ENCODE peak calls at places on chromosome 17, in six cellular contexts. B, I, L, F, Q and H are unnamed samples.

GRCh38 chr17:83053021-83053778 is 26.2 kb upstream of the METRNL start:
- DNase-seq in F (peak), Q (peak), I (no peak), L (no peak), B (no peak), H (no peak)

GRCh38 chr17:1256699-1257098 is 13.5 kb upstream of the BHLHA9 start:
- DNase-seq in F (no peak), I (no peak), L (no peak), B (no peak), Q (no peak), H (no peak)

GRCh38 chr17:64698725-64699124 is 36.6 kb upstream of the SMURF2 start:
- DNase-seq in Q (peak), I (no peak), L (no peak), B (no peak), F (no peak), H (no peak)

GRCh38 chr17:41814195-41814594 is 1.4 kb downstream of the FKBP10 start:
- DNase-seq in B (no peak), F (no peak), L (no peak), Q (peak), I (no peak), H (no peak)

GRCh38 chr17:35797370-35797769 is 1.9 kb upstream of the MMP28 start:
- DNase-seq in Q (no peak), F (no peak), I (no peak), L (no peak), B (no peak), H (no peak)

GRCh38 chr17:36544320-36545092 is at the start of gene GGNBP2:
- DNase-seq in I (peak), F (peak), L (peak), Q (peak), B (peak), H (peak)

GRCh38 chr17:74873036-74873873 is 461 bp upstream of the FDXR start:
- DNase-seq in I (peak), B (peak), Q (peak), F (peak), L (peak), H (peak)

GRCh38 chr17:18966831-18967624 is 15.1 kb downstream of the SLC5A10 start:
- DNase-seq in I (no peak), B (no peak), Q (peak), F (no peak), L (no peak), H (no peak)

GRCh38 chr17:48711128-48711527 is 11.2 kb downstream of the PRAC1 start:
- DNase-seq in F (no peak), Q (no peak), I (no peak), L (no peak), B (no peak), H (no peak)

GRCh38 chr17:2705263-2705662 is 6.3 kb downstream of the CLUH start:
- DNase-seq in I (no peak), L (no peak), Q (peak), F (no peak), B (no peak), H (no peak)

GRCh38 chr17:3879181-3879580 is 13.7 kb downstream of the CAMKK1 start:
- DNase-seq in F (no peak), I (peak), Q (peak), B (no peak), L (no peak), H (no peak)

GRCh38 chr17:63641678-63642077 is 19.5 kb downstream of the MAP3K3 start:
- DNase-seq in Q (no peak), I (peak), L (peak), B (no peak), F (no peak), H (peak)

GRCh38 chr17:49494937-49495841 is at the start of gene NGFR:
- DNase-seq in L (peak), F (peak), Q (peak), B (peak), I (no peak), H (peak)

GRCh38 chr17:45229681-45230409 is 8.2 kb downstream of the FMNL1 start:
- DNase-seq in F (no peak), L (no peak), B (no peak), Q (peak), I (no peak), H (no peak)

GRCh38 chr17:1485748-1486376 is 6.6 kb downstream of the MYO1C start:
- DNase-seq in L (peak), I (no peak), B (peak), Q (peak), F (peak), H (no peak)

GRCh38 chr17:68290268-68290954 is 516 bp downstream of the SLC16A6 start:
- DNase-seq in L (peak), Q (peak), I (peak), B (no peak), F (no peak), H (peak)

GRCh38 chr17:83190601-83191387 is 111.4 kb downstream of the METRNL start:
- DNase-seq in Q (no peak), F (peak), I (no peak), L (no peak), B (no peak), H (no peak)

GRCh38 chr17:71899317-71899716 is 221.5 kb upstream of the SOX9 start:
- DNase-seq in L (no peak), F (no peak), B (peak), Q (peak), I (no peak), H (no peak)

GRCh38 chr17:28946239-28946638 is 5.1 kb downstream of the PHF12 start:
- DNase-seq in F (no peak), Q (peak), B (no peak), L (no peak), I (no peak), H (no peak)

GRCh38 chr17:79464310-79465010 is 146.4 kb downstream of the RBFOX3 start:
- DNase-seq in Q (no peak), B (no peak), L (no peak), I (peak), F (no peak), H (peak)

GRCh38 chr17:80791758-80792284 is 199.8 kb upstream of the CHMP6 start:
- DNase-seq in Q (peak), L (peak), I (peak), B (peak), F (peak), H (no peak)

GRCh38 chr17:8210761-8211458 is 535 bp upstream of the AURKB start:
- DNase-seq in B (no peak), I (no peak), F (no peak), L (no peak), Q (peak), H (no peak)

GRCh38 chr17:74296548-74296936 is 22.5 kb downstream of the DNAI2 start:
- DNase-seq in Q (peak), B (no peak), F (peak), I (peak), L (peak), H (peak)

GRCh38 chr17:82671071-82671470 is 22.8 kb upstream of the WDR45B start:
- DNase-seq in F (no peak), I (no peak), Q (no peak), L (no peak), B (no peak), H (no peak)

GRCh38 chr17:11880714-11881113 is 116.6 kb downstream of the ZNF18 start:
- DNase-seq in B (peak), Q (peak), I (no peak), L (no peak), F (no peak), H (no peak)

GRCh38 chr17:80185968-80186367 is 16.1 kb downstream of the CARD14 start:
- DNase-seq in L (no peak), Q (no peak), I (no peak), F (no peak), B (no peak), H (no peak)

GRCh38 chr17:17693955-17694228 is 12.6 kb downstream of the RAI1 start:
- DNase-seq in Q (no peak), F (no peak), I (no peak), B (no peak), L (no peak), H (no peak)

GRCh38 chr17:7294614-7295153 is at the start of gene YBX2:
- DNase-seq in L (peak), B (peak), I (no peak), F (peak), Q (peak), H (no peak)

GRCh38 chr17:78996781-78997201 is 12.8 kb downstream of the CANT1 start:
- DNase-seq in L (no peak), F (peak), I (no peak), B (no peak), Q (no peak), H (no peak)